ENCODE peak calls at places on chromosomes 4 and X, in eight cellular contexts. E, R, G, M, J, L, Q and C are unnamed samples.

GRCh38 chr4:88335092-88335665 is 43.5 kb upstream of the HERC6 start:
- DNase-seq in G (no peak), M (no peak), Q (no peak), E (no peak), L (peak; percentile 22), J (no peak), R (no peak), C (no peak)

GRCh38 chrX:154855256-154855655 is 20.8 kb upstream of the SMIM9 start:
- DNase-seq in E (no peak), M (no peak), G (no peak), J (no peak), R (no peak), L (no peak), Q (no peak), C (no peak)

GRCh38 chr4:153782567-153782966 is 6.3 kb downstream of the SFRP2 start:
- DNase-seq in E (no peak), Q (no peak), G (no peak), R (no peak), M (no peak), L (no peak), J (no peak), C (no peak)

GRCh38 chrX:103376118-103376978 is at the start of gene BEX3:
- DNase-seq in J (no peak), G (peak; percentile 6), Q (no peak), L (peak; percentile 60), M (peak; percentile 67), E (no peak), R (no peak), C (no peak)

GRCh38 chrX:6021316-6022091 is 207.2 kb downstream of the NLGN4X start:
- DNase-seq in J (no peak), Q (no peak), L (peak; percentile 29), R (peak; percentile 2), E (peak; percentile 37), M (no peak), G (peak; percentile 35), C (no peak)

GRCh38 chr4:139658983-139659382 is 6.6 kb upstream of the MGST2 start:
- DNase-seq in J (no peak), R (no peak), Q (no peak), E (no peak), G (no peak), M (no peak), L (no peak), C (no peak)

GRCh38 chr4:152485726-152486276 is 50.1 kb downstream of the FBXW7 start:
- DNase-seq in J (peak; percentile 55), R (peak; percentile 92), L (peak; percentile 10), M (no peak), Q (peak; percentile 86), G (no peak), E (peak; percentile 83), C (peak; percentile 56)

GRCh38 chr4:152310223-152310622 is 225.7 kb downstream of the FBXW7 start:
- DNase-seq in Q (no peak), G (no peak), J (peak; percentile 59), E (peak; percentile 85), L (no peak), R (peak; percentile 91), M (no peak), C (peak; percentile 31)

GRCh38 chrX:32893751-32894150 is 317.6 kb downstream of the DMD start:
- DNase-seq in J (no peak), M (no peak), E (peak; percentile 4), G (no peak), L (no peak), R (no peak), Q (no peak), C (no peak)

GRCh38 chr4:53614616-53615015 is 23.3 kb upstream of the LNX1 start:
- DNase-seq in Q (no peak), E (no peak), J (no peak), G (no peak), L (no peak), M (no peak), R (no peak), C (no peak)

GRCh38 chr4:183398298-183399129 is 45.9 kb upstream of the CDKN2AIP start:
- DNase-seq in E (peak; percentile 59), J (no peak), R (no peak), L (peak; percentile 76), Q (no peak), M (peak; percentile 76), G (peak; percentile 20), C (no peak)

GRCh38 chrX:40127052-40127451 is 29.3 kb upstream of the BCOR start:
- DNase-seq in M (no peak), R (no peak), L (no peak), E (no peak), Q (no peak), G (no peak), J (no peak), C (no peak)

GRCh38 chrX:24659106-24659505 is 12.0 kb upstream of the PCYT1B start:
- DNase-seq in Q (no peak), J (no peak), R (no peak), G (no peak), L (no peak), E (no peak), M (no peak), C (no peak)

GRCh38 chr4:146023334-146023967 is 84.8 kb upstream of the ZNF827 start:
- DNase-seq in Q (peak; percentile 50), G (no peak), R (no peak), J (no peak), E (no peak), L (no peak), M (no peak), C (no peak)

GRCh38 chr4:6878451-6879059 is 31.1 kb upstream of the TBC1D14 start:
- DNase-seq in L (no peak), E (peak; percentile 88), M (no peak), J (no peak), R (peak; percentile 12), G (no peak), Q (no peak), C (no peak)

GRCh38 chr4:88533088-88533790 is 9.7 kb upstream of the PYURF start:
- DNase-seq in Q (no peak), J (peak; percentile 39), E (peak; percentile 36), M (no peak), L (no peak), G (no peak), R (no peak), C (no peak)

GRCh38 chr4:102263024-102263787 is 82.1 kb downstream of the SLC39A8 start:
- DNase-seq in L (peak; percentile 18), R (peak; percentile 50), G (peak; percentile 35), M (no peak), Q (no peak), E (peak; percentile 70), J (peak; percentile 27), C (no peak)

GRCh38 chr4:112560084-112560483 is 44.1 kb upstream of the NEUROG2 start:
- DNase-seq in R (no peak), E (no peak), L (no peak), M (no peak), J (no peak), G (no peak), Q (no peak), C (no peak)

GRCh38 chr4:170198742-170199141 is 109.0 kb upstream of the AADAT start:
- DNase-seq in L (no peak), G (no peak), R (no peak), J (no peak), M (no peak), Q (no peak), E (no peak), C (no peak)

GRCh38 chrX:20363003-20363674 is 96.4 kb upstream of the RPS6KA3 start:
- DNase-seq in R (no peak), E (no peak), M (no peak), J (no peak), G (no peak), Q (no peak), L (peak; percentile 29), C (no peak)
- H3K4me3 ChIP-seq in R (no peak overlapping the region), E (no peak overlapping the region), M (no peak overlapping the region), J (no peak overlapping the region), G (no peak overlapping the region), Q (no peak overlapping the region), L (no peak overlapping the region), C (no peak overlapping the region)

GRCh38 chr4:143396695-143397094 is 60.0 kb downstream of the GAB1 start:
- DNase-seq in L (no peak), G (no peak), J (no peak), Q (no peak), M (no peak), R (no peak), E (no peak), C (no peak)
- TF ChIP-seq CTCF in L (no peak), G (no peak), J (no peak), Q (no peak), M (no peak), R (no peak), E (peak; percentile 6), C (peak; percentile 5)

GRCh38 chrX:384861-385260 is 1.8 kb downstream of the PPP2R3B start:
- DNase-seq in G (no peak), L (no peak), R (no peak), J (no peak), Q (no peak), M (no peak), E (no peak), C (no peak)

GRCh38 chrX:387729-388128 is 1.0 kb upstream of the PPP2R3B start:
- DNase-seq in R (no peak), Q (no peak), J (no peak), L (no peak), M (no peak), G (no peak), E (no peak), C (no peak)

GRCh38 chrX:389021-389441 is 2.3 kb upstream of the PPP2R3B start:
- DNase-seq in M (no peak), L (no peak), J (no peak), E (no peak), G (no peak), Q (no peak), R (no peak), C (no peak)

GRCh38 chrX:386239-386767 is 404 bp downstream of the PPP2R3B start:
- DNase-seq in J (no peak), Q (no peak), L (no peak), R (no peak), E (no peak), G (no peak), M (no peak), C (no peak)

DNA sequence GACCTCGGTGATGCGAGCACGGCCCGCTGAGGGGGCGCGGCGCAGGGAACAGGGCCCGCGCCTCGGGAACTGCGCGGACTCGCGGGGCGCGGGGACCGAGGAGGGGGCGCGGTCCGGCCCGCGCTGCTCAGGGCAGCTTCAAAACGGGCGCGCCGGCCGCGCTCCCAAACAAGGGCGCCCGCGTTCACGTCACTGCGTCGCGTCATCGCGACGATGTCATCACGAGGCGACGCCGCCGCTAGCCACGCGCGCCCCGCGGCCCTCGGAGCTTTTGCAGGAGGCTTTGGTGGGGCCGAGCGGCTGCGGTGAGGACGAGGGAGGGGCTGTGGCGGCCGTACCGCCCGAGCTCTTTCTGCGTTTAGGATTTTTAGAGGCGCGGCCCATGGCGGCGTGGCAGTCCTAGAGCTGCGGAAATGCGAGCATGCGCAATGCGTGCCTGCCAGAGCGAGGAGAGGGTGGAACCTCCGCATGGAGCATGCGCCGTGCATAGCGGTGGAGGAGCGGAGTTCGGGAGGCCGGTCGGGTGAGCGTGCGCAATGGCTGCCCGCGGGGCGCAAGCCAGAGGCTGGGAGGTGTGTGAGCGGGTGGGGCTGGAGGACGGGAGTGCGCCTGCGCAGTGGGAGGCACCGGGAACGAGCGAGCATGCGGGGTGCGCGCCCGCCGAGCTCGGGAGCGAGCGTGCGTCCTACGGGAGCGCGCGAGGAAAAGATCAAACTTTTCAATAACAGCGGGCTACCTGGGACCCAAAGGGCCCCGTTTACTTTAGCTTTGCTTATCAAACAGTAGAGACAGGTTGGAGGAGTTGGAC is at the start of gene PPP2R3B:
- DNase-seq in L (peak; percentile 99), Q (peak; percentile 95), J (peak; percentile 88), R (peak; percentile 81), G (peak; percentile 89), M (peak; percentile 100), E (peak; percentile 96), C (peak; percentile 79)
- H3K4me3 ChIP-seq in L (peak within 1 kb of the TSS; percentile 78), Q (peak within 1 kb of the TSS; percentile 77), J (peak within 1 kb of the TSS; percentile 43), R (peak within 1 kb of the TSS; percentile 98), G (peak within 1 kb of the TSS; percentile 95), M (peak within 1 kb of the TSS; percentile 85), E (peak within 1 kb of the TSS; percentile 67), C (peak within 1 kb of the TSS; percentile 93)

GRCh38 chrX:120380699-120381098 is 18.8 kb downstream of the ATP1B4 start:
- DNase-seq in J (no peak), G (no peak), E (peak; percentile 28), L (peak; percentile 2), M (no peak), Q (no peak), R (no peak), C (no peak)
- TF ChIP-seq CTCF in J (no peak), G (no peak), E (peak; percentile 46), L (peak; percentile 25), M (peak; percentile 16), Q (peak; percentile 38), R (peak; percentile 24), C (peak; percentile 27)